ENCODE peak calls at places on chromosomes 12 and 14, in eight cellular contexts. T, C, W, Q, N, S, X and J are unnamed samples.

GRCh38 chr12:114447274-114447716 is 41.4 kb upstream of the TBX5 start:
- DNase-seq in T (no peak), C (peak; percentile 70), W (no peak), Q (peak; percentile 61), N (peak; percentile 49), S (no peak), X (peak; percentile 26), J (peak; percentile 43)

GRCh38 chr12:124833693-124834122 is 30.0 kb downstream of the SCARB1 start:
- DNase-seq in T (no peak), C (peak; percentile 29), W (peak; percentile 95), Q (peak; percentile 56), N (no peak), S (no peak), X (no peak), J (peak; percentile 81)

GRCh38 chr12:64877363-64878004 is 53.0 kb downstream of the TBC1D30 start:
- DNase-seq in T (no peak), C (no peak), W (no peak), Q (no peak), N (no peak), S (no peak), X (no peak), J (no peak)

GRCh38 chr14:51458563-51458955 is 193.2 kb upstream of the FRMD6 start:
- DNase-seq in T (no peak), C (no peak), W (peak; percentile 70), Q (no peak), N (no peak), S (no peak), X (no peak), J (no peak)

GRCh38 chr14:73785336-73785833 is 66.2 kb upstream of the PTGR2 start:
- DNase-seq in T (no peak), C (no peak), W (peak; percentile 74), Q (no peak), N (peak; percentile 50), S (no peak), X (peak; percentile 72), J (no peak)

GRCh38 chr12:53199700-53200099 is 7.4 kb downstream of the ITGB7 start:
- DNase-seq in T (no peak), C (no peak), W (no peak), Q (no peak), N (no peak), S (no peak), X (no peak), J (no peak)

GRCh38 chr14:60221441-60221840 is 27.6 kb upstream of the PPM1A start:
- DNase-seq in T (no peak), C (no peak), W (no peak), Q (no peak), N (no peak), S (no peak), X (no peak), J (no peak)

GRCh38 chr12:90683871-90684270 is 271.1 kb downstream of the CCER1 start:
- DNase-seq in T (no peak), C (no peak), W (no peak), Q (no peak), N (no peak), S (no peak), X (no peak), J (no peak)

GRCh38 chr12:45612044-45612794 is 117.3 kb upstream of the ARID2 start:
- DNase-seq in T (no peak), C (no peak), W (peak; percentile 29), Q (no peak), N (no peak), S (no peak), X (no peak), J (no peak)

GRCh38 chr12:52496590-52497071 is 3.6 kb upstream of the KRT6A start:
- DNase-seq in T (no peak), C (no peak), W (peak; percentile 76), Q (no peak), N (no peak), S (no peak), X (no peak), J (no peak)

GRCh38 chr12:25322351-25322750 is 71.6 kb upstream of the KRAS start:
- DNase-seq in T (no peak), C (no peak), W (no peak), Q (no peak), N (no peak), S (no peak), X (no peak), J (no peak)

GRCh38 chr14:96166475-96167223 is 38.0 kb upstream of the BDKRB2 start:
- DNase-seq in T (no peak), C (no peak), W (no peak), Q (no peak), N (no peak), S (no peak), X (peak; percentile 0), J (no peak)

GRCh38 chr12:33605776-33606175 is 166.2 kb upstream of the SYT10 start:
- DNase-seq in T (no peak), C (peak; percentile 46), W (peak; percentile 62), Q (no peak), N (no peak), S (no peak), X (peak; percentile 44), J (no peak)

GRCh38 chr14:50773632-50774541 is 57.1 kb downstream of the NIN start:
- DNase-seq in T (peak; percentile 38), C (peak; percentile 59), W (peak; percentile 70), Q (no peak), N (peak; percentile 72), S (peak; percentile 11), X (peak; percentile 54), J (no peak)

GRCh38 chr14:93708311-93708734 is 80.0 kb downstream of the PRIMA1 start:
- DNase-seq in T (no peak), C (no peak), W (no peak), Q (no peak), N (no peak), S (no peak), X (no peak), J (no peak)

GRCh38 chr12:32522322-32523221 is 123.2 kb downstream of the FGD4 start:
- DNase-seq in T (no peak), C (no peak), W (no peak), Q (no peak), N (no peak), S (no peak), X (no peak), J (no peak)

GRCh38 chr12:69330475-69331473 is 17.4 kb upstream of the LYZ start:
- DNase-seq in T (peak; percentile 65), C (peak; percentile 54), W (peak; percentile 18), Q (peak; percentile 35), N (peak; percentile 29), S (peak; percentile 70), X (peak; percentile 73), J (peak; percentile 59)

GRCh38 chr12:51905507-51906438 is 1.5 kb upstream of the ACVRL1 start:
- DNase-seq in T (no peak), C (no peak), W (peak; percentile 30), Q (peak; percentile 86), N (no peak), S (no peak), X (peak; percentile 45), J (peak; percentile 96)

GRCh38 chr12:77407951-77408350 is 342.6 kb upstream of the E2F7 start:
- DNase-seq in T (no peak), C (no peak), W (no peak), Q (no peak), N (no peak), S (no peak), X (no peak), J (no peak)

GRCh38 chr14:103628684-103629502 is at the start of gene KLC1:
- DNase-seq in T (peak; percentile 90), C (peak; percentile 85), W (peak; percentile 63), Q (peak; percentile 94), N (peak; percentile 85), S (peak; percentile 70), X (peak; percentile 90), J (peak; percentile 95)

GRCh38 chr14:77498120-77498979 is at the start of gene ISM2:
- DNase-seq in T (peak; percentile 41), C (peak; percentile 72), W (peak; percentile 42), Q (peak; percentile 46), N (peak; percentile 77), S (no peak), X (peak; percentile 69), J (peak; percentile 58)

GRCh38 chr14:95475540-95476240 is 40.8 kb downstream of the SYNE3 start:
- DNase-seq in T (no peak), C (no peak), W (no peak), Q (no peak), N (no peak), S (no peak), X (no peak), J (peak; percentile 22)

GRCh38 chr14:72599579-72600470 is 294.1 kb downstream of the DPF3 start:
- DNase-seq in T (no peak), C (no peak), W (no peak), Q (no peak), N (no peak), S (no peak), X (no peak), J (no peak)

GRCh38 chr12:95358111-95359083 is 115.6 kb upstream of the METAP2 start:
- DNase-seq in T (no peak), C (no peak), W (peak; percentile 33), Q (no peak), N (no peak), S (no peak), X (no peak), J (no peak)

GRCh38 chr14:81480741-81481140 is 52.9 kb downstream of the SEL1L start:
- DNase-seq in T (no peak), C (no peak), W (no peak), Q (no peak), N (no peak), S (no peak), X (no peak), J (no peak)

GRCh38 chr14:72679591-72680151 is 214.2 kb downstream of the DPF3 start:
- DNase-seq in T (no peak), C (no peak), W (no peak), Q (no peak), N (peak; percentile 35), S (no peak), X (no peak), J (no peak)

GRCh38 chr14:24673534-24674203 is 39.7 kb upstream of the GZMB start:
- DNase-seq in T (peak; percentile 50), C (no peak), W (no peak), Q (no peak), N (no peak), S (peak; percentile 38), X (no peak), J (no peak)